ENCODE peak calls at places on chromosomes 6 and 20, in five cellular contexts. A, X, C, P and W are unnamed samples.

GRCh38 chr20:14536738-14537137 is 199.3 kb upstream of the FLRT3 start:
- DNase-seq in A (no peak), X (no peak), C (no peak), P (no peak), W (no peak)

GRCh38 chr6:134517145-134517658 is 199.3 kb upstream of the SGK1 start:
- DNase-seq in A (peak), X (peak), C (peak), P (no peak), W (peak)

GRCh38 chr6:63660737-63661136 is 25.1 kb downstream of the PHF3 start:
- DNase-seq in A (no peak), X (no peak), C (no peak), P (no peak), W (no peak)

GRCh38 chr6:44960898-44961297 is 367.2 kb upstream of the RUNX2 start:
- DNase-seq in A (no peak), X (no peak), C (no peak), P (no peak), W (peak)

GRCh38 chr6:30816791-30817739 is 67.3 kb upstream of the DDR1 start:
- DNase-seq in A (no peak), X (no peak), C (no peak), P (no peak), W (no peak)

GRCh38 chr20:39849664-39850063 is 839.4 kb downstream of the MAFB start:
- DNase-seq in A (peak), X (no peak), C (peak), P (no peak), W (peak)

GRCh38 chr6:37653933-37654565 is 43.6 kb downstream of the MDGA1 start:
- DNase-seq in A (no peak), X (peak), C (no peak), P (peak), W (peak)

GRCh38 chr6:23524556-23524955 is 601.5 kb upstream of the NRSN1 start:
- DNase-seq in A (no peak), X (no peak), C (no peak), P (no peak), W (no peak)

GRCh38 chr20:55893031-55893430 is 112.3 kb downstream of the CBLN4 start:
- DNase-seq in A (no peak), X (no peak), C (no peak), P (no peak), W (no peak)

GRCh38 chr20:46000571-46001145 is 8.1 kb upstream of the MMP9 start:
- DNase-seq in A (no peak), X (no peak), C (no peak), P (no peak), W (no peak)

DNA sequence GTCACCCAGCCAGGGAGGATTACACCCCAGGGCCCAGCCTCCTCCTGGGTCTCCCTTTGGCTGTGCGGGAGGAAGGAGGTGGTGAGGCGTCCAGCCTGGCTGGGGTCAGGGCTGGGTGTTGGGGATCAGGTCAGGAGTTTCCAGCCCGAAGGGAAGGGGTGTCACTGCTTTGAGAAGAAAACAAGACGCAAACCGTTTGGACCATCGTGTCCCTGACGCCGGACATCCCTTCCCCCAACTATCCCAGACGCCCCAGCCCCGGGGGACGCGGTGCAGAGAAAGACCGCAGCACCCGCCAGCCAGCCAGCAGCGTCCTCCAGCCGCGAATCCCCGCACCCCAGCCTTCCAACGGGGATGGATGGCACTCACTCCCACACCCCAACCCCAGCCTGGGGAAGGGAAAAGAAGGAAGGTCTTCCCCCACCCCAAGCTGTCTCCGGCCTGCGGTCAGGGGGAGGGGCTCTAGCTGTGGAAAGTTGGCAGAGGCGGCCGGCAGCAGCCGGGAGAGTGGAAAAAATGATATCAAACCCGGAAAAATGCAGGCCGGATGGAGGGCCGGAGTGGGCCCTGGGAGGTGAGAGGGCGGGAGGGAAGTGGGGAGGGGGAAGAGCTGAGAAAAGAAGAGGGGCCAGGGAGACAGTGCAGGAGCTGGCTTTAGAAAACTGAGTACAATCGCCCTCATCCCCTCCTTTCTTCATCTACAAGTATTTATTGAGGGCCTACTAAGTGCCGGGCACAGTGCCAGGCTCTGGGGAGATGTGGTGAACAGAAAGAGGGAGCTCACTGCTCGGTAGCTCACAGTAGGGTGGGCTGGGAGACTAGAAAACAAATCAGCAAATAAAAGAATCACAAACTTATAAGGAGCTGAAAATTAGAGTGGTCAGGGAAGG is 10.6 kb downstream of the REM1 start:
- DNase-seq in A (peak), X (no peak), C (peak), P (no peak), W (no peak)
- H3K27ac ChIP-seq in A (peak), X (no peak), C (peak), P (no peak), W (no peak)

DNA sequence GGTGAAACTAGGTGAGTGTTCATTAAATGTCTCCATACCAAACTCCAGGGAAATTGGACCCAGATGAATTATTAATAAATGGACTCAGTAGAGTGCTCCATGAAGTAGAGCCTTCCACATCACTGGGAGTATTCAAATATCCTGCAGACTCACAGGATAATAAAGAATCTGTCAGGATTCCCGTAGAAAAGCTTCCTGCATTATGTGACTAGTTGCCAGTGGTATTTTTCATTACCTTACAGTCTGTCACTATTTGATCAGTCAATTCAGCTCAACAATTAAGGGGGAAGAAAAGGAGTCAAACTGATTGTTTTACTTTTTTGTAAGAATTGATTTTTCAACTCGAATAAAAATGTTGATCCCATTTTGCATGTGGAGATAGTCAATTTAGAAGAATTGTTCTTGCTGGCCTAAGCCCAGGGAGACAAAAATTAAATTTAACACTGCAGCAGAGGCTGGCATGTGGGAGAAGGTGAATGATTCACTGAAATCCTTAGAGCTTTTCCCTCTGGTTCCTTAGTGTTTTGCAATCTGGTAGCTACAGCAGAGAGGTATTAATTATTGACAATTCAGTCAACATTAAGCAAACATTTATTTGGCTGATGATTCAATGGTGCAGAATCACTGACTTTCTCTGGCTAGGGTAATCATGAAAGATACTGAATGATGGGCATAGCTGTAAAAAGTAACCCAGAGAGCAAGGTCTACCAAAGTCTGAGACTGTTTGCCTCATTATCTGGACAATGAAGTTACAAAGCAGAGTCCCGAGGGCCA is 442.4 kb downstream of the CD83 start:
- DNase-seq in A (no peak), X (no peak), C (no peak), P (no peak), W (peak)
- H3K27ac ChIP-seq in A (no peak), X (no peak), C (no peak), P (no peak), W (no peak)

DNA sequence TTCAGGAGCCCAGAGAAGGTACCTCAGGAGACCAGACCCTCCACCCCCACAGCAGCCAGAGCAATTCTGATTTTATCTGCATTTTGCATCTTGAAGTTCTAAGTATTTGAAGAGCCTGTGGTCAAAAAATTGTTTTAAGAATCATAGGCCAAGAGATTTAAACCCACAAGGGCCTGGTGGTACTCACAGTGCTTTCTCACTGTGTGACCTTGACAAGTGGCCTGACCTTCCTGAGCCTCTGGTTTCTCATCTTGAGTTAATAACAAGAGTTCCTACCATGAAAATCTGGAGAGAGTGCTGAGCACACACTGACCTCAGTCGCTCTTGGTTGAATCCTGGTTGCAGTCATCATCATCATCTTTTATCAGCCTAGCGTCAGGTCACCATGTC is 45.4 kb upstream of the ID1 start:
- DNase-seq in A (no peak), X (no peak), C (no peak), P (no peak), W (no peak)
- H3K27ac ChIP-seq in A (no peak), X (peak), C (no peak), P (no peak), W (no peak)

DNA sequence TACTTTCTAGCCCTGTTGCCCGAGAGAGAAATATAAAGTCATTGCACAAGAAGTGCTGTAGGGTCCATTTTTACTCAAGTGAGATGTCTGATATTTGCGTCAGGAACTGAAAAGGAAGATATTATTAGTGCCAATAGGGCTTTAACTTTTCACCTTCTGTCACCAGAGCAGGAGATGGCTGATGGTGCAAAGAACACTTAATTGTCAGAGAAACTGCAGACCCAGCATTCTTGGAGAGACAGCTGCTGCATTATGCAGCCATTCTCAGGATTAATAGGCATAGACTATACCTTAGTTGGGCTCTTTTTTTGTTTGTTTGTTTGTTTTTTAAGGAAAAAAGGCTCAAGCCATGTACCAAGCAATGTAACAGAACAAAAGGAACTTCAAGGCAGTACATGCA is 179.4 kb downstream of the RPS12 start:
- DNase-seq in A (no peak), X (no peak), C (no peak), P (no peak), W (no peak)
- H3K27ac ChIP-seq in A (no peak), X (no peak), C (no peak), P (no peak), W (no peak)

GRCh38 chr20:25552977-25553376 is 32.4 kb downstream of the NINL start:
- DNase-seq in A (no peak), X (no peak), C (no peak), P (no peak), W (no peak)
- H3K27ac ChIP-seq in A (no peak), X (no peak), C (no peak), P (no peak), W (no peak)